ENCODE peak calls at places on chromosomes 5 and 9, in nine cellular contexts. X is skeletal muscle cell; F is adrenal gland; L is transverse colon; E is ecto neural progenitor cell; Z is stimulated activated CD8-positive, alpha-beta memory T cell treated with anti-CD3 and anti-CD28 coated beads, Interleukin-15, amount 100 ng/mL, for 48 hours; R is activated CD4-positive, CD25-positive, alpha-beta regulatory T cell; C is HL-60; Q is upper lobe of right lung. T is an unnamed sample.

GRCh38 chr5:38720691-38721361 is 125.0 kb upstream of the OSMR start:
- DNase-seq in Z (no peak), L (no peak), E (no peak), C (no peak), Q (no peak), R (no peak), X (no peak), F (no peak), T (no peak)

GRCh38 chr9:114094971-114095370 is 4.1 kb downstream of the KIF12 start:
- DNase-seq in Z (no peak), E (no peak), L (no peak), R (no peak), F (no peak), Q (peak), X (no peak), C (no peak), T (no peak)

GRCh38 chr5:72817076-72817476 is 615 bp downstream of the TNPO1 start:
- DNase-seq in C (peak), R (peak), F (peak), Z (peak), Q (peak), E (no peak), X (peak), L (peak), T (peak)

GRCh38 chr5:39173069-39173468 is 46.3 kb downstream of the FYB1 start:
- DNase-seq in Q (no peak), E (no peak), Z (no peak), L (no peak), C (no peak), R (no peak), X (no peak), F (no peak), T (no peak)

GRCh38 chr9:106892632-106893031 is 29.7 kb downstream of the ZNF462 start:
- DNase-seq in R (no peak), L (peak), Q (no peak), Z (no peak), C (no peak), F (peak), X (peak), E (peak), T (no peak)

GRCh38 chr5:17691781-17692180 is 57.5 kb downstream of the TAF11L14 start:
- DNase-seq in L (no peak), Q (no peak), X (no peak), R (no peak), E (no peak), C (no peak), F (no peak), Z (no peak), T (no peak)

GRCh38 chr9:77770340-77770739 is 122.2 kb upstream of the GNA14 start:
- DNase-seq in L (no peak), Z (no peak), C (no peak), X (no peak), F (no peak), E (no peak), Q (no peak), R (no peak), T (no peak)

GRCh38 chr5:139700711-139701693 is 52.9 kb downstream of the CXXC5 start:
- DNase-seq in C (no peak), R (no peak), Z (no peak), F (no peak), Q (no peak), E (peak), L (peak), X (no peak), T (no peak)

GRCh38 chr5:84191296-84191695 is 193.4 kb downstream of the EDIL3 start:
- DNase-seq in C (no peak), Q (no peak), X (no peak), L (peak), Z (no peak), F (no peak), R (no peak), E (no peak), T (no peak)